ENCODE peak calls at places on chromosomes 2 and 18, in six cellular contexts. One of them, this sample, is unnamed.

GRCh38 chr2:224598669-224599068 is 13.5 kb upstream of the CUL3 start:
- DNase-seq in AG04450: no peak
- DNase-seq in suprapubic skin: no peak
- DNase-seq in IMR-90: no peak
- DNase-seq in spleen: no peak
- DNase-seq in fibroblast of lung: no peak
- DNase-seq in this sample: no peak

GRCh38 chr2:65545818-65546217 is 113.4 kb upstream of the SPRED2 start:
- DNase-seq in spleen: no peak
- DNase-seq in suprapubic skin: no peak
- DNase-seq in AG04450: no peak
- DNase-seq in IMR-90: peak; percentile 10
- DNase-seq in fibroblast of lung: no peak
- DNase-seq in this sample: no peak

GRCh38 chr2:164777847-164778246 is 63.8 kb downstream of the COBLL1 start:
- DNase-seq in spleen: no peak
- DNase-seq in IMR-90: no peak
- DNase-seq in AG04450: no peak
- DNase-seq in fibroblast of lung: no peak
- DNase-seq in suprapubic skin: no peak
- DNase-seq in this sample: no peak

GRCh38 chr2:54404270-54404669 is 51.9 kb upstream of the SPTBN1 start:
- DNase-seq in spleen: no peak
- DNase-seq in suprapubic skin: no peak
- DNase-seq in fibroblast of lung: peak; percentile 78
- DNase-seq in AG04450: no peak
- DNase-seq in IMR-90: peak; percentile 58
- DNase-seq in this sample: no peak

GRCh38 chr18:40955351-40955750 is 999.7 kb upstream of the PIK3C3 start:
- DNase-seq in fibroblast of lung: no peak
- DNase-seq in suprapubic skin: no peak
- DNase-seq in AG04450: no peak
- DNase-seq in spleen: no peak
- DNase-seq in IMR-90: no peak
- DNase-seq in this sample: no peak

GRCh38 chr18:33901894-33902512 is 322.7 kb downstream of the NOL4 start:
- DNase-seq in suprapubic skin: no peak
- DNase-seq in AG04450: no peak
- DNase-seq in IMR-90: no peak
- DNase-seq in spleen: no peak
- DNase-seq in fibroblast of lung: no peak
- DNase-seq in this sample: no peak

GRCh38 chr18:30432349-30432748 is 610.2 kb downstream of the DSC3 start:
- DNase-seq in spleen: no peak
- DNase-seq in fibroblast of lung: no peak
- DNase-seq in AG04450: no peak
- DNase-seq in IMR-90: no peak
- DNase-seq in suprapubic skin: no peak
- DNase-seq in this sample: no peak

GRCh38 chr2:17517481-17518211 is 594 bp downstream of the RAD51AP2 start:
- DNase-seq in fibroblast of lung: no peak
- DNase-seq in suprapubic skin: no peak
- DNase-seq in IMR-90: no peak
- DNase-seq in spleen: no peak
- DNase-seq in AG04450: no peak
- DNase-seq in this sample: no peak

GRCh38 chr18:59701272-59701671 is 4.0 kb upstream of the CCBE1 start:
- DNase-seq in AG04450: no peak
- DNase-seq in IMR-90: no peak
- DNase-seq in spleen: no peak
- DNase-seq in fibroblast of lung: no peak
- DNase-seq in suprapubic skin: no peak
- DNase-seq in this sample: no peak

GRCh38 chr18:77102246-77103040 is 30.1 kb downstream of the MBP start:
- DNase-seq in fibroblast of lung: peak; percentile 92
- DNase-seq in AG04450: peak; percentile 71
- DNase-seq in spleen: no peak
- DNase-seq in suprapubic skin: no peak
- DNase-seq in IMR-90: peak; percentile 93
- DNase-seq in this sample: peak; percentile 57

GRCh38 chr2:96171836-96172235 is 26.6 kb upstream of the DUSP2 start:
- DNase-seq in spleen: no peak
- DNase-seq in fibroblast of lung: no peak
- DNase-seq in suprapubic skin: no peak
- DNase-seq in AG04450: no peak
- DNase-seq in IMR-90: no peak
- DNase-seq in this sample: no peak

GRCh38 chr18:53943463-53943862 is 281.0 kb downstream of the MBD2 start:
- DNase-seq in spleen: no peak
- DNase-seq in IMR-90: no peak
- DNase-seq in fibroblast of lung: no peak
- DNase-seq in AG04450: no peak
- DNase-seq in suprapubic skin: no peak
- DNase-seq in this sample: no peak

GRCh38 chr18:6876646-6877045 is 147.1 kb downstream of the ARHGAP28 start:
- DNase-seq in suprapubic skin: no peak
- DNase-seq in fibroblast of lung: peak; percentile 49
- DNase-seq in AG04450: peak; percentile 7
- DNase-seq in spleen: no peak
- DNase-seq in IMR-90: peak; percentile 45
- DNase-seq in this sample: peak; percentile 43

GRCh38 chr18:58862851-58863538 is 1.7 kb upstream of the ZNF532 start:
- DNase-seq in fibroblast of lung: peak; percentile 69
- DNase-seq in IMR-90: peak; percentile 62
- DNase-seq in spleen: peak; percentile 82
- DNase-seq in suprapubic skin: no peak
- DNase-seq in AG04450: no peak
- DNase-seq in this sample: no peak

GRCh38 chr2:3376821-3377220 is 797 bp downstream of the EIPR1 start:
- DNase-seq in suprapubic skin: no peak
- DNase-seq in IMR-90: no peak
- DNase-seq in AG04450: no peak
- DNase-seq in spleen: no peak
- DNase-seq in fibroblast of lung: no peak
- DNase-seq in this sample: no peak

GRCh38 chr2:3377279-3377611 is 373 bp downstream of the EIPR1 start:
- DNase-seq in IMR-90: peak; percentile 41
- DNase-seq in spleen: no peak
- DNase-seq in fibroblast of lung: peak; percentile 47
- DNase-seq in suprapubic skin: no peak
- DNase-seq in AG04450: no peak
- DNase-seq in this sample: peak; percentile 32

GRCh38 chr2:3377612-3378432 is at the start of gene EIPR1:
- DNase-seq in AG04450: peak; percentile 94
- DNase-seq in IMR-90: peak; percentile 98
- DNase-seq in spleen: peak; percentile 99
- DNase-seq in suprapubic skin: peak; percentile 99
- DNase-seq in fibroblast of lung: peak; percentile 99
- DNase-seq in this sample: peak; percentile 99

GRCh38 chr2:3379339-3379646 is 201 bp upstream of the TRAPPC12 start:
- DNase-seq in AG04450: no peak
- DNase-seq in fibroblast of lung: no peak
- DNase-seq in suprapubic skin: no peak
- DNase-seq in IMR-90: no peak
- DNase-seq in spleen: no peak
- DNase-seq in this sample: no peak

DNA sequence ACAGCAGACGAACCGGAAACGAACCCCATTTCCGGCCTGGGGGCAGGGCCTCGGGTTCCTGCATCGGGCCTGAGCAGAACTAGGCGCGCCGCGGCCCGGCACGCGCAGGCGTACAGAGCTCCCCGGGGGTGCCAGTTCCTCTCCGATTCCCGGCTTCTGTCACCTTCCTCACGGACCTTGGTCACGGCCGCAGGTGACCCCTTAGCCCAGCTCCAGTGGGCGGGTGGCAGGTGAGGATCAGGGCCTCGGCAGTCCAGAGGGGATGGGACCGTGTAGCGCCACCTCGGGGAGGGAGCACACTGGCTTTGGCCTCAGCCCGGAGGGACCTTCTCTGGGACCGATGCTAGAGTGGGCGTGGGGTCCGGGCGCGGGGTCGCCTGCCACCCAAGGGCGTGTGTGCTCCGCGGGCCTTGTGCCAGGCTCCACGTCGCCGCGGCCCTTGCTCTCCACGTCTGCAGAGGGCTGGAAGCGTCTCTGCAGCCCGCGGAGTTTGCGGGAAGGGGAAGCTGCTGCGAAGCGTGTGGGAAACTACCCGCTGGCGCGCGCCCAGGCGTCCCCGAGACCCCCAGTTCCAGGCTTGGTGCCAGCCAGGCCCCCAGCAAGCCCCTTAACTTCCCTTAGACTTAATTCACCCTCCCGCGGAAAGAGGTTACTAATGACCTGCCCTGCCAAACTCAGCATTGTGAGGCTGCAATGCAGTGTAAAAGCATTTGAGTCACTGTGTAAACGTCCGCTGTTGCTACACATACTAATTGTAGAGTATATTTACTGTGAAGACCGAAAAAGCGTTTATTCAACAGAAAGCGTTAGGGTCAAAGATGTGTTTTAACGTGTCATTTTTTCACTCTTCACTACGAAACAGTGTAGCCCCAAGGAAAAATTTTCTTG is at the start of gene TRAPPC12:
- DNase-seq in IMR-90: peak; percentile 80
- DNase-seq in AG04450: peak; percentile 55
- DNase-seq in spleen: peak; percentile 99
- DNase-seq in fibroblast of lung: peak; percentile 87
- DNase-seq in suprapubic skin: peak; percentile 94
- DNase-seq in this sample: peak; percentile 82
- TF ChIP-seq CTCF in IMR-90: peak; percentile 41
- TF ChIP-seq CTCF in AG04450: peak; percentile 54
- TF ChIP-seq CTCF in spleen: no peak
- TF ChIP-seq CTCF in fibroblast of lung: peak; percentile 45
- TF ChIP-seq CTCF in suprapubic skin: no peak
- TF ChIP-seq CTCF in this sample: peak; percentile 71

DNA sequence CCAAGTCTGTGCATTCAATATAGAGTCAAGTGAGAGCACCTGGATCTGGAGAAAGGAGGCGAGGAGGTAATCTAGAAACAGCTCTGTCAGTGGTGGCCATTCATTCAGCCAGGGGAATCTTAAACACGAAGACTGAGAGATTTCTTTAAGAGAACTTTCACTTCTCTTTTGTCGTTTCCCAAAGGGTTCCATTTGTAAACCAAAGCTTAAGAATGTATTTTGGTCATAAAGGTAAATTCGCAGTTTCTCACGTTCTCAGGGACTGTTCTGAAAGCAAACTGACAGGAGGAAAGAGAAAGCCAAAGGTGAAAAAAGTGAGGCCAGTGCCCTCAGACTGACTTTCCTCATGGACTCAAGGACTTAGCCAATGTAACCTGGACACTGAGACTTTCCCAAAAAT is 513.5 kb downstream of the CMPK2 start:
- DNase-seq in AG04450: no peak
- DNase-seq in spleen: no peak
- DNase-seq in IMR-90: no peak
- DNase-seq in suprapubic skin: no peak
- DNase-seq in fibroblast of lung: no peak
- DNase-seq in this sample: no peak
- H3K4me3 ChIP-seq in AG04450: no peak overlapping the region
- H3K4me3 ChIP-seq in spleen: no peak overlapping the region
- H3K4me3 ChIP-seq in IMR-90: no peak overlapping the region
- H3K4me3 ChIP-seq in suprapubic skin: no peak overlapping the region
- H3K4me3 ChIP-seq in fibroblast of lung: no peak overlapping the region
- H3K4me3 ChIP-seq in this sample: no peak overlapping the region

GRCh38 chr18:37491526-37491925 is 74.1 kb downstream of the CELF4 start:
- DNase-seq in spleen: no peak
- DNase-seq in AG04450: no peak
- DNase-seq in IMR-90: no peak
- DNase-seq in fibroblast of lung: no peak
- DNase-seq in suprapubic skin: no peak
- DNase-seq in this sample: no peak

GRCh38 chr18:37489998-37490397 is 75.6 kb downstream of the CELF4 start:
- DNase-seq in IMR-90: no peak
- DNase-seq in AG04450: no peak
- DNase-seq in suprapubic skin: no peak
- DNase-seq in spleen: no peak
- DNase-seq in fibroblast of lung: no peak
- DNase-seq in this sample: no peak

GRCh38 chr18:37486848-37487247 is 78.8 kb downstream of the CELF4 start:
- DNase-seq in suprapubic skin: no peak
- DNase-seq in IMR-90: no peak
- DNase-seq in spleen: no peak
- DNase-seq in AG04450: no peak
- DNase-seq in fibroblast of lung: no peak
- DNase-seq in this sample: no peak

GRCh38 chr18:37487400-37487831 is 78.2 kb downstream of the CELF4 start:
- DNase-seq in fibroblast of lung: no peak
- DNase-seq in spleen: no peak
- DNase-seq in IMR-90: no peak
- DNase-seq in AG04450: no peak
- DNase-seq in suprapubic skin: no peak
- DNase-seq in this sample: no peak

DNA sequence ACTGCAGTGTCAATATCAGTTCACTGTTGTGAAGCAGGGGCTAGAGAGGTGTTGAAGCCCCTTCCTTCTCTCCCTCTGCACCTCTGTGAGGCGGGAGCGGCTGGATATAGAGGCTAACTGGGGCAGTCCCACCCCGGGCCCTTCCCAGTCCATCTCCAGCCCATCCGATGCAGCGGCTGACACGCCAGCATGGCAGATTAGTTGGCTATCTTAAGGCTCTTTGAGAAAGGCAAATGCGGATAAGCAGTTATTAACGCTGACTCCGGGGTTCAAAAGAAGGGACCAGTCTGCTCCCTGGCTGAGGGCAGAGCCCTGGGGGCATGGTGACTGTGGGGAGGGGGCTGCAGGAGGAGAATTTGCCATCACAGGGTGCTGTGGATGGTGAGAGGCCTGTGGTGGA is 76.6 kb downstream of the CELF4 start:
- DNase-seq in spleen: no peak
- DNase-seq in IMR-90: no peak
- DNase-seq in fibroblast of lung: no peak
- DNase-seq in suprapubic skin: no peak
- DNase-seq in AG04450: no peak
- DNase-seq in this sample: no peak
- H3K27me3 ChIP-seq in spleen: peaks cover 55% of the 10 kb centered on the region
- H3K27me3 ChIP-seq in IMR-90: peaks cover 30% of the 10 kb centered on the region
- H3K27me3 ChIP-seq in fibroblast of lung: peaks cover 10% of the 10 kb centered on the region
- H3K27me3 ChIP-seq in suprapubic skin: peaks cover 90% of the 10 kb centered on the region
- H3K27me3 ChIP-seq in AG04450: peaks cover 29% of the 10 kb centered on the region
- H3K27me3 ChIP-seq in this sample: peaks cover 17% of the 10 kb centered on the region

DNA sequence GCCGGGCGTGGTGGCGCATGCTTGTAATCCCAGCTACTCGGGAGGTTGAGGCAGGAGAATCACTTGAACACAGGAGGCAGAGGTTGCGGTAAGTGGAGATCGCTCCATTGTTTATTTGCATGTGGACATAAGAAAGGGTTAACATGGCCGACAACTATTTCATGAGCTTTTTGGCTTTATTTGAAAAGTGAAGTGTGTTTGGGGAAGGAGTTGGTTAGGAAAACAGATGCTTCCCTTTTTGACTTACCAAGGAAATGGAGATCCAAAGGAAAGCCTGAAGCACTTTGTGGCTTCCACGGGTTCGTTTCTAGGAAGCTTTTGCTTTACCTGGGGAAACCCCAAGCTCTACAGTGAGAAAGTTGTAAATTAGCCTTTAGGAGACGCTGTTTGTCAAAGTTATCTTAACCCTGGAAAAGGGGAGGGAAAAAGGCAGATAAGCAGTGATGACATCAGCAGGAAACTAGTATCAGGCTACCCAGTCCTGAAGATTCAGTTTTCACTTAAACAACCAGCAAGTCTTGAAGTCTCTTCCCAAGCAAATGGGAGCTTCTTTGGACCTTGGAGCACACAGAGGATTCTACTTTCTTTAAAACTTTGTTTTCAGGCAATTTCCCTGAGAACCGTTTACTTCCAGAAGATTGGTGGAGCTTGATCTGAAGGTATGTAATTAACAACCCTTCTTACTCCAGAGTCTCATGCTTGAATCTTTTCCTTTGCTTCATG is at the start of gene CASP10:
- DNase-seq in suprapubic skin: no peak
- DNase-seq in spleen: no peak
- DNase-seq in AG04450: no peak
- DNase-seq in IMR-90: peak; percentile 55
- DNase-seq in fibroblast of lung: peak; percentile 57
- DNase-seq in this sample: peak; percentile 52
- TF ChIP-seq CTCF in suprapubic skin: no peak
- TF ChIP-seq CTCF in spleen: peak; percentile 50
- TF ChIP-seq CTCF in AG04450: peak; percentile 43
- TF ChIP-seq CTCF in IMR-90: peak; percentile 37
- TF ChIP-seq CTCF in fibroblast of lung: peak; percentile 32
- TF ChIP-seq CTCF in this sample: peak; percentile 24